ENCODE peak calls at places on chromosomes 13 and 19, in seven cellular contexts. One of them, this sample, is unnamed.

GRCh38 chr13:35475960-35476943 is at the start of gene MAB21L1:
- DNase-seq in GM06990: no peak
- DNase-seq in kidney epithelial cell: no peak
- DNase-seq in right atrium auricular region: no peak
- DNase-seq in breast epithelium: peak
- DNase-seq in A549: no peak
- DNase-seq in thoracic aorta: no peak
- DNase-seq in this sample: no peak

GRCh38 chr13:30124131-30124768 is 183.1 kb downstream of the KATNAL1 start:
- DNase-seq in GM06990: no peak
- DNase-seq in right atrium auricular region: no peak
- DNase-seq in A549: no peak
- DNase-seq in thoracic aorta: no peak
- DNase-seq in breast epithelium: no peak
- DNase-seq in kidney epithelial cell: no peak
- DNase-seq in this sample: no peak

GRCh38 chr19:55305491-55305890 is 19.6 kb downstream of the TMEM150B start:
- DNase-seq in GM06990: no peak
- DNase-seq in thoracic aorta: no peak
- DNase-seq in right atrium auricular region: no peak
- DNase-seq in breast epithelium: no peak
- DNase-seq in A549: peak
- DNase-seq in kidney epithelial cell: no peak
- DNase-seq in this sample: no peak

GRCh38 chr13:87941244-87941643 is 270.1 kb downstream of the SLITRK5 start:
- DNase-seq in GM06990: no peak
- DNase-seq in A549: no peak
- DNase-seq in breast epithelium: no peak
- DNase-seq in thoracic aorta: no peak
- DNase-seq in kidney epithelial cell: peak
- DNase-seq in right atrium auricular region: no peak
- DNase-seq in this sample: peak

GRCh38 chr13:25175026-25175425 is 2.9 kb upstream of the AMER2 start:
- DNase-seq in GM06990: no peak
- DNase-seq in thoracic aorta: no peak
- DNase-seq in right atrium auricular region: no peak
- DNase-seq in A549: no peak
- DNase-seq in kidney epithelial cell: no peak
- DNase-seq in breast epithelium: no peak
- DNase-seq in this sample: no peak

GRCh38 chr13:45231722-45232121 is 30.9 kb upstream of the KCTD4 start:
- DNase-seq in A549: no peak
- DNase-seq in GM06990: no peak
- DNase-seq in right atrium auricular region: no peak
- DNase-seq in breast epithelium: no peak
- DNase-seq in kidney epithelial cell: no peak
- DNase-seq in thoracic aorta: no peak
- DNase-seq in this sample: no peak

GRCh38 chr13:44726214-44726613 is 150.1 kb upstream of the TSC22D1 start:
- DNase-seq in GM06990: no peak
- DNase-seq in A549: no peak
- DNase-seq in kidney epithelial cell: no peak
- DNase-seq in right atrium auricular region: no peak
- DNase-seq in thoracic aorta: no peak
- DNase-seq in breast epithelium: no peak
- DNase-seq in this sample: no peak

GRCh38 chr19:20315543-20315942 is 148.5 kb downstream of the ZNF486 start:
- DNase-seq in thoracic aorta: no peak
- DNase-seq in kidney epithelial cell: no peak
- DNase-seq in A549: no peak
- DNase-seq in breast epithelium: no peak
- DNase-seq in right atrium auricular region: no peak
- DNase-seq in GM06990: no peak
- DNase-seq in this sample: no peak

GRCh38 chr13:80334582-80335260 is 6.2 kb downstream of the SPRY2 start:
- DNase-seq in thoracic aorta: no peak
- DNase-seq in right atrium auricular region: no peak
- DNase-seq in A549: no peak
- DNase-seq in kidney epithelial cell: no peak
- DNase-seq in breast epithelium: no peak
- DNase-seq in GM06990: no peak
- DNase-seq in this sample: no peak

GRCh38 chr19:43639507-43640423 is at the start of gene CADM4:
- DNase-seq in thoracic aorta: no peak
- DNase-seq in A549: no peak
- DNase-seq in kidney epithelial cell: no peak
- DNase-seq in breast epithelium: peak
- DNase-seq in GM06990: no peak
- DNase-seq in right atrium auricular region: no peak
- DNase-seq in this sample: no peak

GRCh38 chr19:4844348-4845179 is 13.1 kb upstream of the TICAM1 start:
- DNase-seq in thoracic aorta: no peak
- DNase-seq in GM06990: no peak
- DNase-seq in A549: peak
- DNase-seq in kidney epithelial cell: peak
- DNase-seq in right atrium auricular region: no peak
- DNase-seq in breast epithelium: no peak
- DNase-seq in this sample: no peak

GRCh38 chr19:3674784-3675183 is 25.5 kb downstream of the PIP5K1C start:
- DNase-seq in kidney epithelial cell: no peak
- DNase-seq in breast epithelium: no peak
- DNase-seq in right atrium auricular region: no peak
- DNase-seq in A549: no peak
- DNase-seq in GM06990: no peak
- DNase-seq in thoracic aorta: no peak
- DNase-seq in this sample: no peak

GRCh38 chr19:3672575-3672948 is 27.7 kb downstream of the PIP5K1C start:
- DNase-seq in A549: no peak
- DNase-seq in breast epithelium: no peak
- DNase-seq in GM06990: no peak
- DNase-seq in kidney epithelial cell: no peak
- DNase-seq in thoracic aorta: no peak
- DNase-seq in right atrium auricular region: no peak
- DNase-seq in this sample: no peak

GRCh38 chr19:3671680-3672574 is 28.3 kb downstream of the PIP5K1C start:
- DNase-seq in right atrium auricular region: no peak
- DNase-seq in kidney epithelial cell: no peak
- DNase-seq in breast epithelium: no peak
- DNase-seq in thoracic aorta: no peak
- DNase-seq in A549: no peak
- DNase-seq in GM06990: no peak
- DNase-seq in this sample: no peak

GRCh38 chr19:3673506-3674439 is 26.5 kb downstream of the PIP5K1C start:
- DNase-seq in GM06990: no peak
- DNase-seq in A549: no peak
- DNase-seq in breast epithelium: no peak
- DNase-seq in kidney epithelial cell: no peak
- DNase-seq in thoracic aorta: no peak
- DNase-seq in right atrium auricular region: no peak
- DNase-seq in this sample: no peak

GRCh38 chr19:3672993-3673392 is 27.3 kb downstream of the PIP5K1C start:
- DNase-seq in kidney epithelial cell: no peak
- DNase-seq in breast epithelium: no peak
- DNase-seq in right atrium auricular region: no peak
- DNase-seq in GM06990: no peak
- DNase-seq in thoracic aorta: no peak
- DNase-seq in A549: no peak
- DNase-seq in this sample: no peak
- TF ChIP-seq CTCF in kidney epithelial cell: no peak
- TF ChIP-seq CTCF in breast epithelium: no peak
- TF ChIP-seq CTCF in right atrium auricular region: no peak
- TF ChIP-seq CTCF in GM06990: no peak
- TF ChIP-seq CTCF in thoracic aorta: no peak
- TF ChIP-seq CTCF in A549: no peak
- TF ChIP-seq CTCF in this sample: no peak

GRCh38 chr19:12992729-12993128 is 2.5 kb upstream of the NFIX start:
- DNase-seq in right atrium auricular region: no peak
- DNase-seq in GM06990: no peak
- DNase-seq in breast epithelium: no peak
- DNase-seq in kidney epithelial cell: no peak
- DNase-seq in A549: no peak
- DNase-seq in thoracic aorta: no peak
- DNase-seq in this sample: no peak

GRCh38 chr19:12996542-12997094 is 1.3 kb downstream of the NFIX start:
- DNase-seq in GM06990: no peak
- DNase-seq in breast epithelium: no peak
- DNase-seq in A549: no peak
- DNase-seq in thoracic aorta: no peak
- DNase-seq in kidney epithelial cell: no peak
- DNase-seq in right atrium auricular region: no peak
- DNase-seq in this sample: no peak

GRCh38 chr19:12995596-12996541 is 594 bp downstream of the NFIX start:
- DNase-seq in breast epithelium: no peak
- DNase-seq in kidney epithelial cell: no peak
- DNase-seq in GM06990: no peak
- DNase-seq in A549: no peak
- DNase-seq in thoracic aorta: no peak
- DNase-seq in right atrium auricular region: no peak
- DNase-seq in this sample: no peak

GRCh38 chr19:12993562-12993961 is 1.7 kb upstream of the NFIX start:
- DNase-seq in right atrium auricular region: no peak
- DNase-seq in thoracic aorta: no peak
- DNase-seq in kidney epithelial cell: no peak
- DNase-seq in GM06990: no peak
- DNase-seq in A549: no peak
- DNase-seq in breast epithelium: no peak
- DNase-seq in this sample: no peak

DNA sequence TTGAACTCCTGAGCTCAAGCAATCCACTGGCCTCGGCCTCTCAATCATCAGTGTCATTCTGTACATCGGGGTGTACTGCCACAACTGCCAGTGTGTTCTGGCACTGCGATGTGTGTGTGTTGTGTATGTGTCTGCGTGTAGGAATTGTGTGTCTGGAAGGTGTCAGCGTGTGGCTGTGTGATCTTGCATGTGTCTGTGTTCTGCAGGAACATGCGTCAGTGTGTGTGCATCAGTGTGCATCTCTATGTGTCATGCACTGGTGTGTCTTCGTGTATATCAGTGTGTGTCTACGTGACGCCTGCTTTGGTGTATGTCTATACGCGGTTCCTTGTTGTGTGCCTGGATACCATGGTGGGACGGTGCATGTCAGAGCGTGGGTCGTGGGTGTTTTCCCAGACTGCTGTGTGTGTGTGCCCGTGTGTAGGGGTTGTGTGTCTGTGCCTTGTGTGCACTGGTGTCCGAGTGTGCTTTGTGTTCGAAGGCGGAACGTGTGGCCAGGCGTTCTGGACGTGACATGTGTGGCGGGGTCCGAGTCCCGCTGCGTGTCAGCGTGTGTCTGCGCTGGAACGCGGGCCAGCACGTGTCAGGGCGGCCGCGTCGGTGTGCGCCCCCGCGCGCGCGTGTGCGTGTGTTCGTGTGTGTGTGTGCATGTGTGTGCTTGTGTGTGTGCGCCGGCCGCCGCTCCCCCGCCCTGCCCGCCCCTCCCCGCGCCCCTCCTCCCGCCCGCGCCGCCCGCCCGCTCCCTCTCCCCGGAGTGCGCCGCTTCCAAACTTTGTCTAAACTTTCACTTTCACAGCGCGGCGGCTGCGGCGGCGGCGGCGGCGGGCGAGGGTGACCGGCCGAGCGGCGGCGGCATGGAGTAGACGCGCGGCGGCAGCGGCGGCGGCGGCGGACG is at the start of gene NFIX:
- DNase-seq in GM06990: no peak
- DNase-seq in kidney epithelial cell: no peak
- DNase-seq in right atrium auricular region: no peak
- DNase-seq in thoracic aorta: no peak
- DNase-seq in breast epithelium: no peak
- DNase-seq in A549: no peak
- DNase-seq in this sample: no peak
- H3K4me3 ChIP-seq in GM06990: peak
- H3K4me3 ChIP-seq in kidney epithelial cell: peak
- H3K4me3 ChIP-seq in right atrium auricular region: peak
- H3K4me3 ChIP-seq in thoracic aorta: peak
- H3K4me3 ChIP-seq in breast epithelium: peak
- H3K4me3 ChIP-seq in A549: peak
- H3K4me3 ChIP-seq in this sample: peak

GRCh38 chr19:45887311-45887710 is 1.4 kb upstream of the IRF2BP1 start:
- DNase-seq in thoracic aorta: no peak
- DNase-seq in right atrium auricular region: no peak
- DNase-seq in kidney epithelial cell: no peak
- DNase-seq in breast epithelium: no peak
- DNase-seq in GM06990: no peak
- DNase-seq in A549: no peak
- DNase-seq in this sample: no peak

GRCh38 chr19:45886427-45887310 is 728 bp upstream of the IRF2BP1 start:
- DNase-seq in A549: peak
- DNase-seq in GM06990: peak
- DNase-seq in kidney epithelial cell: peak
- DNase-seq in thoracic aorta: peak
- DNase-seq in breast epithelium: peak
- DNase-seq in right atrium auricular region: peak
- DNase-seq in this sample: peak

GRCh38 chr19:45884682-45885555 is 1.0 kb downstream of the IRF2BP1 start:
- DNase-seq in right atrium auricular region: no peak
- DNase-seq in GM06990: no peak
- DNase-seq in kidney epithelial cell: no peak
- DNase-seq in thoracic aorta: no peak
- DNase-seq in breast epithelium: peak
- DNase-seq in A549: no peak
- DNase-seq in this sample: no peak

GRCh38 chr19:45883881-45884681 is 1.9 kb downstream of the IRF2BP1 start:
- DNase-seq in right atrium auricular region: no peak
- DNase-seq in GM06990: no peak
- DNase-seq in kidney epithelial cell: no peak
- DNase-seq in thoracic aorta: no peak
- DNase-seq in breast epithelium: no peak
- DNase-seq in A549: no peak
- DNase-seq in this sample: no peak

GRCh38 chr19:45885556-45886426 is at the start of gene IRF2BP1:
- DNase-seq in thoracic aorta: peak
- DNase-seq in GM06990: peak
- DNase-seq in breast epithelium: peak
- DNase-seq in kidney epithelial cell: peak
- DNase-seq in A549: peak
- DNase-seq in right atrium auricular region: peak
- DNase-seq in this sample: peak
- TF ChIP-seq CTCF in thoracic aorta: peak
- TF ChIP-seq CTCF in GM06990: no peak
- TF ChIP-seq CTCF in breast epithelium: no peak
- TF ChIP-seq CTCF in kidney epithelial cell: no peak
- TF ChIP-seq CTCF in A549: no peak
- TF ChIP-seq CTCF in right atrium auricular region: no peak
- TF ChIP-seq CTCF in this sample: no peak

GRCh38 chr19:53333466-53334449 is at the start of gene ZNF845:
- DNase-seq in breast epithelium: peak
- DNase-seq in kidney epithelial cell: peak
- DNase-seq in thoracic aorta: peak
- DNase-seq in right atrium auricular region: peak
- DNase-seq in A549: peak
- DNase-seq in GM06990: peak
- DNase-seq in this sample: peak

GRCh38 chr19:53333071-53333465 is 481 bp upstream of the ZNF845 start:
- DNase-seq in kidney epithelial cell: no peak
- DNase-seq in thoracic aorta: peak
- DNase-seq in right atrium auricular region: peak
- DNase-seq in A549: no peak
- DNase-seq in GM06990: no peak
- DNase-seq in breast epithelium: peak
- DNase-seq in this sample: no peak

GRCh38 chr19:53328967-53329366 is 4.6 kb upstream of the ZNF845 start:
- DNase-seq in kidney epithelial cell: no peak
- DNase-seq in thoracic aorta: no peak
- DNase-seq in GM06990: no peak
- DNase-seq in A549: no peak
- DNase-seq in breast epithelium: no peak
- DNase-seq in right atrium auricular region: no peak
- DNase-seq in this sample: no peak

GRCh38 chr19:53332484-53332883 is 1.1 kb upstream of the ZNF845 start:
- DNase-seq in thoracic aorta: no peak
- DNase-seq in right atrium auricular region: no peak
- DNase-seq in A549: no peak
- DNase-seq in GM06990: no peak
- DNase-seq in breast epithelium: no peak
- DNase-seq in kidney epithelial cell: no peak
- DNase-seq in this sample: no peak
- H3K4me3 ChIP-seq in thoracic aorta: peak
- H3K4me3 ChIP-seq in right atrium auricular region: peak
- H3K4me3 ChIP-seq in A549: peak
- H3K4me3 ChIP-seq in GM06990: no peak
- H3K4me3 ChIP-seq in breast epithelium: peak
- H3K4me3 ChIP-seq in kidney epithelial cell: no peak
- H3K4me3 ChIP-seq in this sample: no peak

This sample was measured in epithelial cell of proximal tubule.